ENCODE peak calls at places on chromosomes 16 and 17, in five cellular contexts. One of them, this sample, is unnamed.

GRCh38 chr16:79962962-79963361 is 362.4 kb upstream of the MAF start:
- DNase-seq in A549: no peak
- DNase-seq in HepG2: no peak
- DNase-seq in K562: no peak
- DNase-seq in GM12878: no peak
- DNase-seq in this sample: no peak

GRCh38 chr17:37089998-37090397 is 141.2 kb downstream of the AATF start:
- DNase-seq in A549: no peak
- DNase-seq in HepG2: no peak
- DNase-seq in K562: no peak
- DNase-seq in GM12878: peak
- DNase-seq in this sample: no peak

GRCh38 chr16:87329436-87330256 is 12.5 kb upstream of the C16orf95 start:
- DNase-seq in A549: no peak
- DNase-seq in HepG2: no peak
- DNase-seq in K562: no peak
- DNase-seq in GM12878: no peak
- DNase-seq in this sample: no peak

GRCh38 chr17:63629627-63630026 is 7.4 kb downstream of the MAP3K3 start:
- DNase-seq in A549: no peak
- DNase-seq in HepG2: no peak
- DNase-seq in K562: no peak
- DNase-seq in GM12878: no peak
- DNase-seq in this sample: no peak

GRCh38 chr17:69067274-69068047 is 6.7 kb upstream of the ABCA9 start:
- DNase-seq in A549: no peak
- DNase-seq in HepG2: no peak
- DNase-seq in K562: no peak
- DNase-seq in GM12878: no peak
- DNase-seq in this sample: no peak

GRCh38 chr16:87033021-87033471 is 284.1 kb downstream of the C16orf95 start:
- DNase-seq in A549: no peak
- DNase-seq in HepG2: no peak
- DNase-seq in K562: no peak
- DNase-seq in GM12878: no peak
- DNase-seq in this sample: no peak

GRCh38 chr16:27199747-27200146 is 3.6 kb upstream of the KDM8 start:
- DNase-seq in A549: no peak
- DNase-seq in HepG2: no peak
- DNase-seq in K562: no peak
- DNase-seq in GM12878: peak
- DNase-seq in this sample: no peak

GRCh38 chr16:75805946-75806345 is 79.7 kb upstream of the CPHXL start:
- DNase-seq in A549: no peak
- DNase-seq in HepG2: no peak
- DNase-seq in K562: peak
- DNase-seq in GM12878: no peak
- DNase-seq in this sample: no peak

GRCh38 chr17:73151888-73152633 is 12.7 kb upstream of the SSTR2 start:
- DNase-seq in A549: no peak
- DNase-seq in HepG2: peak
- DNase-seq in K562: no peak
- DNase-seq in GM12878: no peak
- DNase-seq in this sample: no peak

GRCh38 chr17:6269474-6269873 is 165.4 kb downstream of the AIPL1 start:
- DNase-seq in A549: peak
- DNase-seq in HepG2: no peak
- DNase-seq in K562: peak
- DNase-seq in GM12878: no peak
- DNase-seq in this sample: no peak

DNA sequence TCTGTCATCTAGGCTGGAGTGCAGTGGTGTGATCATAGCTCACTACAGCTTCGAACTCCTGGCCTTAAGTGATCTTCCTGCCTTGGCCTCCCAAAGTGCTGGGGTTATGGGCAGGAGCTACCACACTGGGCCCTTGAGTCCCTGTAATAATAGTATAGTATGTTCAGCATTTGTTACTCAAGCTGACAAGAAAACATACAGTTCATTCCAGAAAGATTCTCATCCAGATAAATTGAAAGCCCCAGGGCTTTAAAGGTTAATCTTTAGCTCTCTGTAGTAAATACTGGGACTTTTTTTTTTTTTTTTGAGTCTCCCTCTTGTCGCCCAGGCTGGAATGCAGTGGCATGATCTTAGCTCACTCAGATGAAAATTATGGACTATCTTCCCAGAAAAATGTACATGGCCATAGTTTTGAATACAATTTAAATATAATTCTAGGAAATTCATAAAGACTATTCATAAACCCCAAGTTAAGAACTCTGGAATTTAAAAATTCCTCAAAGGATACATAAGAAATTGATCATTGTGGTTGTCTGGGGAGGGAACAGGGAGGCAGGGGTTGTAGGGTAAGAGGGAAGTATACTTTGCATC is 11.0 kb downstream of the BRCA1 start:
- DNase-seq in A549: peak
- DNase-seq in HepG2: peak
- DNase-seq in K562: no peak
- DNase-seq in GM12878: no peak
- DNase-seq in this sample: no peak
- TF ChIP-seq HDAC2 in A549: no peak
- TF ChIP-seq HDAC2 in HepG2: peak
- TF ChIP-seq HDAC2 in K562: no peak
- TF ChIP-seq HDAC2 in GM12878: no peak
- TF ChIP-seq HDAC2 in this sample: no peak

GRCh38 chr17:50918071-50918932 is 52.1 kb upstream of the TOB1 start:
- DNase-seq in A549: no peak
- DNase-seq in HepG2: no peak
- DNase-seq in K562: no peak
- DNase-seq in GM12878: no peak
- DNase-seq in this sample: no peak

GRCh38 chr17:50918933-50919296 is 52.8 kb upstream of the TOB1 start:
- DNase-seq in A549: no peak
- DNase-seq in HepG2: no peak
- DNase-seq in K562: no peak
- DNase-seq in GM12878: no peak
- DNase-seq in this sample: no peak

GRCh38 chr17:50919321-50920040 is 53.3 kb upstream of the TOB1 start:
- DNase-seq in A549: peak
- DNase-seq in HepG2: peak
- DNase-seq in K562: peak
- DNase-seq in GM12878: no peak
- DNase-seq in this sample: no peak

GRCh38 chr17:50920891-50921595 is 54.9 kb upstream of the TOB1 start:
- DNase-seq in A549: no peak
- DNase-seq in HepG2: no peak
- DNase-seq in K562: no peak
- DNase-seq in GM12878: no peak
- DNase-seq in this sample: no peak

DNA sequence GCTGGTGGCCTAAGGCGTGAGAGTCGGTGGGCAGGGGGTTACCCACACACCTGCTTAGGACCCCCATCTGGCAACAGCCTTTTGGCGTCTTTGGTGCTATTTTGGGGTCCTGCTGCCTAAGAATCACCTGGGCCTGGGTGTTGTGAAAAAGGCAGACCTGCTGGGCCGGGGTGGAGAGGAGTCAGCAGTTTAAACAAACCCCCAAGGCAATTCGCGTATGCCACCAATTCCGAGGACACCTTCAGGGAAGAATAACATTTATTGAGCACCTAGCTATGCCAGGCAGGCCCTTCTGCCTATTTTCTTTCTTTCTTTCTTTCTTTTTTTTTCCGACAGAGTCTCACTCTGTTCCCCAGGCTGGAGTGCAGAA is 53.9 kb upstream of the TOB1 start:
- DNase-seq in A549: no peak
- DNase-seq in HepG2: no peak
- DNase-seq in K562: no peak
- DNase-seq in GM12878: no peak
- DNase-seq in this sample: no peak
- TF ChIP-seq EP300 in A549: no peak
- TF ChIP-seq EP300 in HepG2: no peak
- TF ChIP-seq EP300 in K562: no peak
- TF ChIP-seq EP300 in GM12878: no peak
- TF ChIP-seq EP300 in this sample: no peak

GRCh38 chr16:15521390-15521757 is 87.0 kb downstream of the BMERB1 start:
- DNase-seq in A549: no peak
- DNase-seq in HepG2: no peak
- DNase-seq in K562: no peak
- DNase-seq in GM12878: no peak
- DNase-seq in this sample: no peak
- TF ChIP-seq HDAC2 in A549: no peak
- TF ChIP-seq HDAC2 in HepG2: no peak
- TF ChIP-seq HDAC2 in K562: no peak
- TF ChIP-seq HDAC2 in GM12878: no peak
- TF ChIP-seq HDAC2 in this sample: no peak

GRCh38 chr17:43396491-43397060 is 2.2 kb upstream of the ARL4D start:
- DNase-seq in A549: no peak
- DNase-seq in HepG2: no peak
- DNase-seq in K562: no peak
- DNase-seq in GM12878: no peak
- DNase-seq in this sample: no peak

GRCh38 chr17:43402078-43402477 is 3.3 kb downstream of the ARL4D start:
- DNase-seq in A549: no peak
- DNase-seq in HepG2: no peak
- DNase-seq in K562: no peak
- DNase-seq in GM12878: no peak
- DNase-seq in this sample: no peak

GRCh38 chr17:43401293-43401692 is 2.5 kb downstream of the ARL4D start:
- DNase-seq in A549: peak
- DNase-seq in HepG2: no peak
- DNase-seq in K562: no peak
- DNase-seq in GM12878: no peak
- DNase-seq in this sample: no peak

GRCh38 chr17:43399839-43400328 is 1.1 kb downstream of the ARL4D start:
- DNase-seq in A549: peak
- DNase-seq in HepG2: no peak
- DNase-seq in K562: no peak
- DNase-seq in GM12878: no peak
- DNase-seq in this sample: no peak

DNA sequence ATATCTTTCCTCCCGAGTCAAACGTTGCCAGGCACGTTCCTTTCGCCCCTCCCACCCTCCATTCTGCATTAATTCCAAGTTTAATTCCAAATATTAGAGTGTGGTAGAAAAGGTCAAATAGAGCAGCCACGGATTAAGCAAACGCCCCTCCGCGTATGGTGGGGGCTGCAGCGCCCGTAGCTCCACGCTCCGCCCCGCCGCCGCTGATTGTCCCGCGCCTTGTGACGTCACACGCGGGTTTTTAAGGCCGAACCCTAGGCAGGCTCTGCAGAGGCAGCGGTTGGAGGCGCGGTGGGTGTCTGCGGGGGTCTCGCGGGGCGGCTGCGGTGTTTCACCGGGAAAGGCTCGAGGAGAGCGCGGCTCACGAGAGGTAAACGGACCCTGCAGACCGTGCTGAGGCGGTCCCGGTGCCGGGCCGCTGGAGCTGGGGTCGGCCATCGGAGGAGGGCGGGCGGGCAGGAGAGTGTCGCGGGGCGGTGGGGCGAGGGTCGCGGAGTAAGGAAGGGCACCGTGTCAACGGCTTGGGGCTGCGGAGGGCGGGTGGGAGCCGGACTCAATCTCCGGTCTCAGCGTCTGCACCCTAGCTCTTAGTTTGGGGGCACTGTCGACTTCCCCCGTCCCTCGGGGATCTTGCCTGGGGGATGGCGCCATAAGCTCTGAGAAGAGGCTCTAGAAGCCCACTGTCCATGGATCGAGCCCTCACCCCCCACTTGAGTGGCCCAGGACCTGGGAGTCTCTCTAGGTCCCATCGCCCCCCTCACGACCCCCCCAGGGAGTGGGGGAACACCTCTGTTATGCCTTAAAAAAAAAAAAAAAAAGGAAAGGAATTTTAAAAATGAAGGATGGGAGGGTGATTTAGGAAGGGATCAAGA is at the start of gene ARL4D:
- DNase-seq in A549: peak
- DNase-seq in HepG2: peak
- DNase-seq in K562: peak
- DNase-seq in GM12878: no peak
- DNase-seq in this sample: no peak
- TF ChIP-seq EP300 in A549: no peak
- TF ChIP-seq EP300 in HepG2: no peak
- TF ChIP-seq EP300 in K562: no peak
- TF ChIP-seq EP300 in GM12878: no peak
- TF ChIP-seq EP300 in this sample: no peak

DNA sequence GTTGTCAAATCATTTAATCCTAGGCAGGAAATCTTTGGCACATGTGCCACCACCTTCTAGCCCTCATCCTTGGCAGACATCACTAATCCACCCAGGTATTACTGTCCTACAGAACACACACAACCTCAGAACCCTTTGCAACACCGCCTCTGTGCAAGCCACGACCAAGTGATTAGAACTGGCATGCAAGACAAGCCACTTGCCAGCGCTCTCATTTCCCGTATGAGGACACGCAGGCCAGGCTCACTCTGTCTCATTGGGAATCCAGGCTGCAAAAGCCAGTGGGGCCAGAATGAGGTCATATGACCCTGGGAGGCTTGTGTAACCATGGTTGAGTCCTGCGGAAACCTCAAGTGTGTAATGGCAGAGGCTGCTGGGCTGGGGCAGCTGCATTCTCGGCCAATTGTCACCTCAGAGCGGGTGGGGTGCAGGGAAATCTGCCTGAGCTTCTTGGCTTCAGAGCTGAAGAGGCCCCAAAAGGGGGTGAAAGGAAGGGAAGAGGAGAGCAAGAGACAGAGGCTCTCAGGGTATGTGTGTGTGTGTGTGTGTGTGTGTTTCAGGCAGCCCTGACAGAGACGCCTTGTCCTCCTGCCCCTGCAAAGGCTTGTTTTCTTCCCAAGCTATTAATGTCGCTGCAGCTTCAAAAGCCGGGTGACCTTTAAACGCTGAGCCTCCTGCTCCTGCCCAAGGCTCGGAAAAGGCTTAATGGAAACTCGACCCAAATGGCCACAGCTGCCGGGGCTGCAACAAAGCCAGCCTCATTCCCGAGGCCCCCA is 43.2 kb upstream of the MRPS23 start:
- DNase-seq in A549: peak
- DNase-seq in HepG2: peak
- DNase-seq in K562: peak
- DNase-seq in GM12878: no peak
- DNase-seq in this sample: no peak
- TF ChIP-seq HDAC2 in A549: no peak
- TF ChIP-seq HDAC2 in HepG2: no peak
- TF ChIP-seq HDAC2 in K562: no peak
- TF ChIP-seq HDAC2 in GM12878: no peak
- TF ChIP-seq HDAC2 in this sample: no peak

DNA sequence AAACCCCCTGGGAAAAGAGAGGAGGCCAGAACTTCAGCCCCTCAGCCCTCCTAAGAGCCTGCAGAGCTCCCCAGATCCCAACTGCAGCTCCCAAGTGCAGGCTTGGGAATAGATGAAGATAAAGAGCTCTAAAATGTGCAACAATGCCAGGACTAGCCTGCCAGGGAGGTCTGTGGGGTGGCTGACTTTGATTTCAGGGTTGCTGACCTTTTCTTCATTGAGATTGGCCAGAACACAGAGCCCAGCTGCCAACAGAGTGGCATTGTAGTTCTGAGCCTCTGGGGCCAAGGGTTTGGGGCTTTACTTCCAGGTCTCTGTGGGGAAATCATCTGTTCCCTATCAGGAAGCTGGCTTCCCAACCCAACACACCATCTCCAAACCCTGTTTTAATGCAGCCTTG is 120.6 kb downstream of the COPRS start:
- DNase-seq in A549: no peak
- DNase-seq in HepG2: no peak
- DNase-seq in K562: no peak
- DNase-seq in GM12878: no peak
- DNase-seq in this sample: no peak
- TF ChIP-seq EP300 in A549: no peak
- TF ChIP-seq EP300 in HepG2: no peak
- TF ChIP-seq EP300 in K562: no peak
- TF ChIP-seq EP300 in GM12878: no peak
- TF ChIP-seq EP300 in this sample: no peak

This sample was measured in H1.